ENCODE peak calls at places on chromosome 19, in ten cellular contexts. V, Q, T, I, O, R, H, Y, B and S are unnamed samples.

GRCh38 chr19:44653343-44653742 is 9.6 kb downstream of the PVR start:
- DNase-seq in I (no peak), B (no peak), Y (no peak), V (no peak), H (no peak), T (no peak), Q (no peak), R (no peak), O (no peak), S (no peak)

GRCh38 chr19:48724796-48725753 is 5.5 kb upstream of the MAMSTR start:
- DNase-seq in V (peak; percentile 50), B (peak; percentile 80), R (peak; percentile 89), Y (no peak), I (peak; percentile 66), T (peak; percentile 60), Q (no peak), O (peak; percentile 23), H (peak; percentile 46), S (peak; percentile 47)

GRCh38 chr19:30719991-30720329 is 347.8 kb downstream of the ZNF536 start:
- DNase-seq in Q (no peak), H (no peak), V (no peak), O (no peak), Y (no peak), R (no peak), I (no peak), B (no peak), T (no peak), S (no peak)

GRCh38 chr19:16325161-16325527 is 518 bp downstream of the KLF2 start:
- DNase-seq in I (peak; percentile 56), Y (no peak), H (peak; percentile 62), T (no peak), Q (peak; percentile 55), O (no peak), R (no peak), B (peak; percentile 74), V (no peak), S (no peak)

GRCh38 chr19:50702870-50703829 is 16.5 kb downstream of the SHANK1 start:
- DNase-seq in O (no peak), Q (no peak), B (no peak), H (no peak), V (peak; percentile 57), I (no peak), R (peak; percentile 87), Y (no peak), T (no peak), S (no peak)

GRCh38 chr19:14516746-14517438 is 1.3 kb downstream of the DNAJB1 start:
- DNase-seq in T (no peak), Q (no peak), H (no peak), O (no peak), R (no peak), Y (no peak), B (no peak), I (no peak), V (no peak), S (peak; percentile 50)

GRCh38 chr19:6455924-6456323 is 3.7 kb downstream of the SLC25A23 start:
- DNase-seq in T (no peak), V (no peak), I (no peak), B (no peak), H (no peak), Q (no peak), O (no peak), Y (no peak), R (no peak), S (no peak)

GRCh38 chr19:7397687-7398086 is 49.0 kb downstream of the ARHGEF18 start:
- DNase-seq in Y (no peak), V (peak; percentile 95), B (no peak), O (no peak), Q (no peak), I (no peak), T (no peak), H (no peak), R (peak; percentile 44), S (no peak)

GRCh38 chr19:48741222-48741999 is 1.0 kb upstream of the RASIP1 start:
- DNase-seq in V (no peak), H (peak; percentile 74), Y (no peak), T (no peak), B (no peak), I (peak; percentile 32), Q (no peak), O (no peak), R (no peak), S (peak; percentile 73)

GRCh38 chr19:1171755-1172352 is 2.2 kb downstream of the SBNO2 start:
- DNase-seq in I (no peak), H (no peak), T (no peak), R (no peak), V (peak; percentile 36), Q (no peak), O (peak; percentile 52), Y (no peak), B (no peak), S (no peak)

GRCh38 chr19:900302-901111 is 7.2 kb downstream of the RNU6-9 start:
- DNase-seq in H (peak; percentile 72), O (no peak), Q (no peak), V (peak; percentile 23), I (no peak), Y (no peak), B (no peak), T (no peak), R (no peak), S (peak; percentile 25)

GRCh38 chr19:370641-371330 is 26.2 kb upstream of the MIER2 start:
- DNase-seq in I (no peak), B (peak; percentile 49), Y (no peak), O (no peak), H (no peak), Q (no peak), T (no peak), V (no peak), R (no peak), S (no peak)

GRCh38 chr19:15479391-15480345 is at the start of gene PGLYRP2:
- DNase-seq in B (no peak), H (no peak), T (no peak), Y (no peak), Q (peak; percentile 58), O (no peak), V (peak; percentile 48), R (no peak), I (no peak), S (no peak)

GRCh38 chr19:7196721-7197168 is 97.5 kb downstream of the INSR start:
- DNase-seq in B (no peak), Y (no peak), R (no peak), V (no peak), T (no peak), Q (no peak), I (no peak), H (no peak), O (no peak), S (no peak)

GRCh38 chr19:14107581-14108461 is 9.7 kb downstream of the PRKACA start:
- DNase-seq in H (no peak), O (no peak), R (peak; percentile 43), Q (no peak), I (no peak), Y (no peak), T (no peak), V (peak; percentile 18), B (no peak), S (no peak)

GRCh38 chr19:51691122-51692064 is 1.7 kb upstream of the SPACA6 start:
- DNase-seq in Y (no peak), B (no peak), T (no peak), R (no peak), I (peak; percentile 28), H (no peak), V (no peak), O (no peak), Q (no peak), S (no peak)

GRCh38 chr19:47490847-47491246 is 6.8 kb upstream of the KPTN start:
- DNase-seq in T (no peak), V (no peak), O (no peak), B (no peak), R (no peak), I (no peak), Q (no peak), H (no peak), Y (no peak), S (no peak)

GRCh38 chr19:7823902-7824301 is 6.1 kb upstream of the EVI5L start:
- DNase-seq in Y (no peak), R (no peak), V (no peak), O (no peak), Q (no peak), I (no peak), H (no peak), B (no peak), T (no peak), S (no peak)

GRCh38 chr19:46297700-46298476 is 1.0 kb downstream of the HIF3A start:
- DNase-seq in T (no peak), B (peak; percentile 75), H (no peak), I (no peak), V (no peak), Q (peak; percentile 71), Y (no peak), R (no peak), O (peak; percentile 15), S (peak; percentile 15)

GRCh38 chr19:44890366-44891015 is 563 bp upstream of the TOMM40 start:
- DNase-seq in I (no peak), V (peak; percentile 99), O (peak; percentile 100), Y (no peak), H (peak; percentile 96), Q (peak; percentile 100), T (peak; percentile 100), R (peak; percentile 100), B (no peak), S (peak; percentile 100)

GRCh38 chr19:16594131-16594586 is 21.9 kb upstream of the SLC35E1 start:
- DNase-seq in B (no peak), Y (no peak), R (no peak), I (no peak), O (no peak), H (no peak), T (no peak), Q (no peak), V (no peak), S (no peak)

GRCh38 chr19:18656337-18657086 is 19.7 kb downstream of the KLHL26 start:
- DNase-seq in H (no peak), Q (no peak), T (no peak), Y (no peak), B (no peak), O (no peak), R (no peak), I (no peak), V (no peak), S (no peak)

GRCh38 chr19:2253106-2254051 is 2.8 kb downstream of the JSRP1 start:
- DNase-seq in Q (no peak), H (no peak), I (peak; percentile 59), V (no peak), T (no peak), B (no peak), R (no peak), Y (no peak), O (no peak), S (no peak)

GRCh38 chr19:41941410-41942202 is 13.4 kb upstream of the ERFL start:
- DNase-seq in O (no peak), Y (no peak), B (no peak), V (no peak), I (no peak), Q (no peak), R (no peak), T (no peak), H (no peak), S (no peak)

GRCh38 chr19:51796195-51796679 is 1.3 kb downstream of the FPR3 start:
- DNase-seq in Y (no peak), H (no peak), Q (no peak), I (no peak), R (no peak), B (no peak), O (no peak), T (no peak), V (no peak), S (no peak)

GRCh38 chr19:19588546-19588945 is 29.9 kb downstream of the PBX4 start:
- DNase-seq in V (peak; percentile 50), Q (no peak), I (no peak), B (no peak), H (no peak), O (no peak), R (no peak), Y (no peak), T (no peak), S (no peak)

GRCh38 chr19:18333680-18334079 is 6.7 kb upstream of the PGPEP1 start:
- DNase-seq in T (no peak), I (no peak), V (no peak), B (no peak), O (no peak), Y (no peak), H (no peak), R (no peak), Q (no peak), S (no peak)

GRCh38 chr19:10102787-10103236 is 334 bp upstream of the ANGPTL6 start:
- DNase-seq in Q (no peak), R (no peak), T (peak; percentile 16), B (no peak), V (no peak), O (no peak), H (no peak), Y (no peak), I (no peak), S (no peak)